ENCODE peak calls at places on chromosomes 4 and X, in five cellular contexts. R, X, B, M and L are unnamed samples.

GRCh38 chr4:2413821-2414610 is 4.4 kb downstream of the ZFYVE28 start:
- DNase-seq in R (peak; percentile 84), X (no peak), B (no peak), M (no peak), L (no peak)

GRCh38 chr4:154120277-154120676 is 331.4 kb upstream of the SFRP2 start:
- DNase-seq in B (no peak), R (no peak), X (no peak), M (no peak), L (no peak)

GRCh38 chr4:1572964-1573720 is 111.0 kb downstream of the FAM53A start:
- DNase-seq in X (no peak), M (no peak), R (no peak), B (no peak), L (no peak)

GRCh38 chrX:31038585-31039326 is 33.1 kb downstream of the FTHL17 start:
- DNase-seq in M (peak; percentile 19), X (peak; percentile 34), R (peak; percentile 46), B (no peak), L (peak; percentile 27)

GRCh38 chr4:4601803-4602369 is 60.0 kb upstream of the STX18 start:
- DNase-seq in B (no peak), X (no peak), R (no peak), M (no peak), L (no peak)

GRCh38 chr4:177190995-177191568 is 118.6 kb upstream of the NEIL3 start:
- DNase-seq in X (no peak), M (no peak), B (no peak), R (no peak), L (no peak)

GRCh38 chr4:106659386-106659785 is 290.8 kb upstream of the GIMD1 start:
- DNase-seq in R (no peak), M (no peak), B (no peak), X (no peak), L (no peak)

GRCh38 chrX:93422693-93423092 is 250.7 kb downstream of the NAP1L3 start:
- DNase-seq in B (no peak), R (no peak), M (peak; percentile 6), X (peak; percentile 9), L (peak; percentile 8)

GRCh38 chrX:66017659-66018170 is 22.2 kb downstream of the VSIG4 start:
- DNase-seq in X (no peak), B (no peak), M (no peak), R (no peak), L (no peak)

GRCh38 chr4:28481565-28481964 is 1620.9 kb downstream of the STIM2 start:
- DNase-seq in B (no peak), R (peak; percentile 67), M (no peak), X (no peak), L (no peak)

GRCh38 chr4:140662082-140662869 is 93.5 kb upstream of the UCP1 start:
- DNase-seq in X (no peak), M (no peak), R (no peak), B (no peak), L (no peak)

GRCh38 chrX:107716045-107716684 is 59.4 kb downstream of the TSC22D3 start:
- DNase-seq in B (no peak), M (peak; percentile 35), R (peak; percentile 31), X (peak; percentile 33), L (no peak)

GRCh38 chr4:137572647-137573046 is 40.4 kb upstream of the PCDH18 start:
- DNase-seq in R (no peak), M (no peak), B (no peak), X (no peak), L (no peak)

GRCh38 chr4:176052744-176053143 is 12.9 kb upstream of the WDR17 start:
- DNase-seq in M (peak; percentile 52), R (no peak), B (no peak), X (no peak), L (peak; percentile 58)

GRCh38 chr4:13701937-13702446 is 74.5 kb upstream of the BOD1L1 start:
- DNase-seq in X (no peak), M (no peak), B (no peak), R (no peak), L (no peak)